ENCODE peak calls at places on chromosomes 1 and 21, in ten cellular contexts. One of them, this sample, is unnamed.

GRCh38 chr1:8712413-8713229 is 104.8 kb downstream of the RERE start:
- DNase-seq in sigmoid colon: no peak
- DNase-seq in Peyer's patch: no peak
- DNase-seq in neural progenitor cell: peak
- DNase-seq in psoas muscle: no peak
- DNase-seq in pancreas: no peak
- DNase-seq in endodermal cell: no peak
- DNase-seq in aorta: no peak
- DNase-seq in PC-3: peak
- DNase-seq in fibroblast of lung: peak
- DNase-seq in this sample: no peak

GRCh38 chr1:201689647-201690046 is 139.3 kb upstream of the IPO9 start:
- DNase-seq in sigmoid colon: no peak
- DNase-seq in Peyer's patch: no peak
- DNase-seq in neural progenitor cell: no peak
- DNase-seq in psoas muscle: no peak
- DNase-seq in pancreas: no peak
- DNase-seq in endodermal cell: no peak
- DNase-seq in aorta: no peak
- DNase-seq in PC-3: no peak
- DNase-seq in fibroblast of lung: no peak
- DNase-seq in this sample: no peak

GRCh38 chr1:175893192-175893591 is 149.8 kb upstream of the TNR start:
- DNase-seq in sigmoid colon: no peak
- DNase-seq in Peyer's patch: no peak
- DNase-seq in neural progenitor cell: no peak
- DNase-seq in psoas muscle: no peak
- DNase-seq in pancreas: no peak
- DNase-seq in endodermal cell: peak
- DNase-seq in aorta: no peak
- DNase-seq in PC-3: no peak
- DNase-seq in fibroblast of lung: no peak
- DNase-seq in this sample: no peak

GRCh38 chr1:162300057-162300917 is 76.4 kb downstream of the SPATA46 start:
- DNase-seq in sigmoid colon: no peak
- DNase-seq in Peyer's patch: no peak
- DNase-seq in neural progenitor cell: peak
- DNase-seq in psoas muscle: no peak
- DNase-seq in pancreas: no peak
- DNase-seq in endodermal cell: no peak
- DNase-seq in aorta: no peak
- DNase-seq in PC-3: no peak
- DNase-seq in fibroblast of lung: no peak
- DNase-seq in this sample: no peak

GRCh38 chr21:27339902-27340301 is 373.0 kb upstream of the ADAMTS5 start:
- DNase-seq in sigmoid colon: no peak
- DNase-seq in Peyer's patch: no peak
- DNase-seq in neural progenitor cell: no peak
- DNase-seq in psoas muscle: no peak
- DNase-seq in pancreas: no peak
- DNase-seq in endodermal cell: no peak
- DNase-seq in aorta: no peak
- DNase-seq in PC-3: no peak
- DNase-seq in fibroblast of lung: peak
- DNase-seq in this sample: no peak

GRCh38 chr1:25804244-25804963 is 4.4 kb downstream of the SELENON start:
- DNase-seq in sigmoid colon: no peak
- DNase-seq in Peyer's patch: no peak
- DNase-seq in neural progenitor cell: peak
- DNase-seq in psoas muscle: no peak
- DNase-seq in pancreas: peak
- DNase-seq in endodermal cell: no peak
- DNase-seq in aorta: no peak
- DNase-seq in PC-3: no peak
- DNase-seq in fibroblast of lung: no peak
- DNase-seq in this sample: no peak

GRCh38 chr1:36571106-36571505 is 88.4 kb upstream of the CSF3R start:
- DNase-seq in sigmoid colon: no peak
- DNase-seq in Peyer's patch: no peak
- DNase-seq in neural progenitor cell: no peak
- DNase-seq in psoas muscle: no peak
- DNase-seq in pancreas: no peak
- DNase-seq in endodermal cell: no peak
- DNase-seq in aorta: peak
- DNase-seq in PC-3: no peak
- DNase-seq in fibroblast of lung: no peak
- DNase-seq in this sample: no peak

GRCh38 chr1:12148160-12148957 is 18.4 kb upstream of the TNFRSF1B start:
- DNase-seq in sigmoid colon: no peak
- DNase-seq in Peyer's patch: peak
- DNase-seq in neural progenitor cell: no peak
- DNase-seq in psoas muscle: no peak
- DNase-seq in pancreas: no peak
- DNase-seq in endodermal cell: no peak
- DNase-seq in aorta: no peak
- DNase-seq in PC-3: peak
- DNase-seq in fibroblast of lung: peak
- DNase-seq in this sample: no peak

GRCh38 chr1:175572932-175573871 is 170.2 kb downstream of the TNR start:
- DNase-seq in sigmoid colon: no peak
- DNase-seq in Peyer's patch: no peak
- DNase-seq in neural progenitor cell: no peak
- DNase-seq in psoas muscle: no peak
- DNase-seq in pancreas: peak
- DNase-seq in endodermal cell: no peak
- DNase-seq in aorta: no peak
- DNase-seq in PC-3: no peak
- DNase-seq in fibroblast of lung: no peak
- DNase-seq in this sample: no peak

GRCh38 chr21:38818336-38818723 is 12.6 kb downstream of the ETS2 start:
- DNase-seq in sigmoid colon: no peak
- DNase-seq in Peyer's patch: no peak
- DNase-seq in neural progenitor cell: no peak
- DNase-seq in psoas muscle: no peak
- DNase-seq in pancreas: no peak
- DNase-seq in endodermal cell: no peak
- DNase-seq in aorta: no peak
- DNase-seq in PC-3: no peak
- DNase-seq in fibroblast of lung: no peak
- DNase-seq in this sample: no peak

GRCh38 chr21:41706263-41706639 is 60.6 kb downstream of the RIPK4 start:
- DNase-seq in sigmoid colon: no peak
- DNase-seq in Peyer's patch: peak
- DNase-seq in neural progenitor cell: no peak
- DNase-seq in psoas muscle: no peak
- DNase-seq in pancreas: no peak
- DNase-seq in endodermal cell: no peak
- DNase-seq in aorta: no peak
- DNase-seq in PC-3: no peak
- DNase-seq in fibroblast of lung: no peak
- DNase-seq in this sample: no peak

GRCh38 chr21:46095814-46096595 is 1.9 kb upstream of the COL6A2 start:
- DNase-seq in sigmoid colon: no peak
- DNase-seq in Peyer's patch: no peak
- DNase-seq in neural progenitor cell: no peak
- DNase-seq in psoas muscle: no peak
- DNase-seq in pancreas: peak
- DNase-seq in endodermal cell: peak
- DNase-seq in aorta: peak
- DNase-seq in PC-3: no peak
- DNase-seq in fibroblast of lung: no peak
- DNase-seq in this sample: no peak

GRCh38 chr1:59498640-59499039 is 201.7 kb downstream of the FGGY start:
- DNase-seq in sigmoid colon: no peak
- DNase-seq in Peyer's patch: no peak
- DNase-seq in neural progenitor cell: no peak
- DNase-seq in psoas muscle: no peak
- DNase-seq in pancreas: no peak
- DNase-seq in endodermal cell: no peak
- DNase-seq in aorta: no peak
- DNase-seq in PC-3: no peak
- DNase-seq in fibroblast of lung: peak
- DNase-seq in this sample: no peak

GRCh38 chr1:82485591-82486369 is 685.0 kb downstream of the ADGRL2 start:
- DNase-seq in sigmoid colon: peak
- DNase-seq in Peyer's patch: no peak
- DNase-seq in neural progenitor cell: peak
- DNase-seq in psoas muscle: peak
- DNase-seq in pancreas: no peak
- DNase-seq in endodermal cell: peak
- DNase-seq in aorta: no peak
- DNase-seq in PC-3: peak
- DNase-seq in fibroblast of lung: peak
- DNase-seq in this sample: no peak

GRCh38 chr1:99457381-99458165 is 188.3 kb upstream of the PALMD start:
- DNase-seq in sigmoid colon: no peak
- DNase-seq in Peyer's patch: no peak
- DNase-seq in neural progenitor cell: no peak
- DNase-seq in psoas muscle: no peak
- DNase-seq in pancreas: no peak
- DNase-seq in endodermal cell: no peak
- DNase-seq in aorta: no peak
- DNase-seq in PC-3: peak
- DNase-seq in fibroblast of lung: peak
- DNase-seq in this sample: no peak

GRCh38 chr1:24990796-24991195 is 60.7 kb upstream of the RUNX3 start:
- DNase-seq in sigmoid colon: no peak
- DNase-seq in Peyer's patch: no peak
- DNase-seq in neural progenitor cell: no peak
- DNase-seq in psoas muscle: no peak
- DNase-seq in pancreas: no peak
- DNase-seq in endodermal cell: no peak
- DNase-seq in aorta: peak
- DNase-seq in PC-3: no peak
- DNase-seq in fibroblast of lung: no peak
- DNase-seq in this sample: no peak

GRCh38 chr21:29938968-29939858 is 583 bp downstream of the GRIK1 start:
- DNase-seq in sigmoid colon: peak
- DNase-seq in Peyer's patch: no peak
- DNase-seq in neural progenitor cell: peak
- DNase-seq in psoas muscle: no peak
- DNase-seq in pancreas: peak
- DNase-seq in endodermal cell: peak
- DNase-seq in aorta: peak
- DNase-seq in PC-3: no peak
- DNase-seq in fibroblast of lung: peak
- DNase-seq in this sample: no peak

GRCh38 chr1:89820423-89821321 is at the start of gene LRRC8D:
- DNase-seq in sigmoid colon: peak
- DNase-seq in Peyer's patch: peak
- DNase-seq in neural progenitor cell: peak
- DNase-seq in psoas muscle: peak
- DNase-seq in pancreas: peak
- DNase-seq in endodermal cell: peak
- DNase-seq in aorta: peak
- DNase-seq in PC-3: peak
- DNase-seq in fibroblast of lung: peak
- DNase-seq in this sample: peak

DNA sequence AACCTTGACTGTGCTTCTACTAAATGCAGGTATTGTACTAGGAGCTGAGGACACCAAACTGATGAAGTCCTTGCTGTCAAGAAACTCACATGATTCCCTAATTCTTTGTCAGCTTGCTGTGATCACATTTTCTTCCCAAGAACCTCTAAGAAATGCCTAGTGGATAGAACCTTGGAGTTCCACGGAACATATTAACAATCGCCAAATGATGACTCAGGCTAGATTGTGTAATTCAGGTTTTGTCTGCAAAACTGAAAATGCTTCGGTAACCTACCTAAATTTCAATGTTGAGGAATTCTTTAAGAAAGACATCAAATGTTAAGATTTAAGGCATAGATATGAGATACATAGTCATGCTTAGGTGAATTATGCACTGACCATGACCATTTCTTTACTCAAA is 1.7 kb upstream of the GADD45A start:
- DNase-seq in sigmoid colon: no peak
- DNase-seq in Peyer's patch: no peak
- DNase-seq in neural progenitor cell: no peak
- DNase-seq in psoas muscle: no peak
- DNase-seq in pancreas: no peak
- DNase-seq in endodermal cell: no peak
- DNase-seq in aorta: no peak
- DNase-seq in PC-3: peak
- DNase-seq in fibroblast of lung: peak
- DNase-seq in this sample: no peak
- H3K27ac ChIP-seq in sigmoid colon: no peak
- H3K27ac ChIP-seq in Peyer's patch: no peak
- H3K27ac ChIP-seq in neural progenitor cell: no peak
- H3K27ac ChIP-seq in psoas muscle: peak
- H3K27ac ChIP-seq in pancreas: no peak
- H3K27ac ChIP-seq in endodermal cell: no peak
- H3K27ac ChIP-seq in aorta: no peak
- H3K27ac ChIP-seq in PC-3: peak
- H3K27ac ChIP-seq in fibroblast of lung: peak
- H3K27ac ChIP-seq in this sample: no peak

DNA sequence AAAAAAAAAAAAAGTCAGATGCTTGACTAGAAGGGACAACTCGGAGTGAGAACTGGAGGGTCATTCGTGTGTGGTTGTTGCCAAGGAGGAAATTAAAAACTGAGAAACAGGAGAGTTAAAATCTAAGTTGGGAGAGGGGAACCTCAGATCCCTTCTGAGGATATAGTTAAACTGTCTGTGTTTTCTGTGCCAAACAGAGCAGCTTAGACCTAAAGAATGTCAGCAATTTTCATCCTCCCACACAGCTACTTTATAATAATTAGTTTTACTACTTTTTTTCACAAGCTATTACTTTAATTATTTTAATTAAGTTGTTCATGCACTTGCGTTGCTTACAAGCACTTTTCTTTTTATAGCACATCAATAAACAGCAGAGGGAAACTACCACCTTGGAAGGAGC is 84.0 kb upstream of the ABCD3 start:
- DNase-seq in sigmoid colon: no peak
- DNase-seq in Peyer's patch: no peak
- DNase-seq in neural progenitor cell: no peak
- DNase-seq in psoas muscle: no peak
- DNase-seq in pancreas: no peak
- DNase-seq in endodermal cell: no peak
- DNase-seq in aorta: no peak
- DNase-seq in PC-3: no peak
- DNase-seq in fibroblast of lung: no peak
- DNase-seq in this sample: no peak
- H3K27ac ChIP-seq in sigmoid colon: peak
- H3K27ac ChIP-seq in Peyer's patch: no peak
- H3K27ac ChIP-seq in neural progenitor cell: no peak
- H3K27ac ChIP-seq in psoas muscle: no peak
- H3K27ac ChIP-seq in pancreas: no peak
- H3K27ac ChIP-seq in endodermal cell: no peak
- H3K27ac ChIP-seq in aorta: no peak
- H3K27ac ChIP-seq in PC-3: peak
- H3K27ac ChIP-seq in fibroblast of lung: no peak
- H3K27ac ChIP-seq in this sample: no peak

GRCh38 chr1:193058529-193059281 is 455 bp downstream of the UCHL5 start:
- DNase-seq in sigmoid colon: peak
- DNase-seq in Peyer's patch: peak
- DNase-seq in neural progenitor cell: no peak
- DNase-seq in psoas muscle: no peak
- DNase-seq in pancreas: peak
- DNase-seq in endodermal cell: no peak
- DNase-seq in aorta: peak
- DNase-seq in PC-3: peak
- DNase-seq in fibroblast of lung: peak
- DNase-seq in this sample: no peak
- H3K27ac ChIP-seq in sigmoid colon: peak
- H3K27ac ChIP-seq in Peyer's patch: peak
- H3K27ac ChIP-seq in neural progenitor cell: peak
- H3K27ac ChIP-seq in psoas muscle: peak
- H3K27ac ChIP-seq in pancreas: peak
- H3K27ac ChIP-seq in endodermal cell: peak
- H3K27ac ChIP-seq in aorta: peak
- H3K27ac ChIP-seq in PC-3: peak
- H3K27ac ChIP-seq in fibroblast of lung: peak
- H3K27ac ChIP-seq in this sample: peak

GRCh38 chr21:34579411-34579810 is 35.5 kb downstream of the RCAN1 start:
- DNase-seq in sigmoid colon: no peak
- DNase-seq in Peyer's patch: no peak
- DNase-seq in neural progenitor cell: no peak
- DNase-seq in psoas muscle: no peak
- DNase-seq in pancreas: no peak
- DNase-seq in endodermal cell: peak
- DNase-seq in aorta: no peak
- DNase-seq in PC-3: peak
- DNase-seq in fibroblast of lung: peak
- DNase-seq in this sample: no peak
- H3K27ac ChIP-seq in sigmoid colon: no peak
- H3K27ac ChIP-seq in Peyer's patch: no peak
- H3K27ac ChIP-seq in neural progenitor cell: no peak
- H3K27ac ChIP-seq in psoas muscle: peak
- H3K27ac ChIP-seq in pancreas: peak
- H3K27ac ChIP-seq in endodermal cell: no peak
- H3K27ac ChIP-seq in aorta: no peak
- H3K27ac ChIP-seq in PC-3: peak
- H3K27ac ChIP-seq in fibroblast of lung: peak
- H3K27ac ChIP-seq in this sample: no peak